ENCODE peak calls at places on chromosomes 2 and 18, in six cellular contexts. E is GM23248, T is trophoblast cell, Q is DND-41, C is fibroblast of lung, J is neuronal stem cell. W is an unnamed sample.

GRCh38 chr2:105438104-105438929 is 39.5 kb upstream of the FHL2 start:
- DNase-seq in E (no peak), T (no peak), Q (no peak), C (peak), J (no peak), W (no peak)

GRCh38 chr2:49360051-49360767 is 205.9 kb upstream of the FSHR start:
- DNase-seq in E (no peak), T (no peak), Q (no peak), C (no peak), J (no peak), W (no peak)

GRCh38 chr2:128202791-128203190 is 111.8 kb downstream of the UGGT1 start:
- DNase-seq in E (no peak), T (no peak), Q (no peak), C (no peak), J (no peak), W (no peak)

GRCh38 chr2:120842456-120843439 is 107.1 kb downstream of the GLI2 start:
- DNase-seq in E (peak), T (no peak), Q (no peak), C (peak), J (no peak), W (no peak)

GRCh38 chr2:237591021-237591370 is 462 bp upstream of the RAB17 start:
- DNase-seq in E (no peak), T (peak), Q (no peak), C (no peak), J (no peak), W (no peak)

GRCh38 chr2:214896287-214896686 is 86.8 kb upstream of the BARD1 start:
- DNase-seq in E (no peak), T (no peak), Q (no peak), C (no peak), J (no peak), W (no peak)

GRCh38 chr2:43324589-43325447 is 98.4 kb upstream of the ZFP36L2 start:
- DNase-seq in E (no peak), T (no peak), Q (no peak), C (no peak), J (no peak), W (no peak)

GRCh38 chr2:173355132-173355865 is 627 bp downstream of the CDCA7 start:
- DNase-seq in E (peak), T (peak), Q (peak), C (peak), J (peak), W (peak)

GRCh38 chr18:59918320-59918755 is 18.5 kb downstream of the PMAIP1 start:
- DNase-seq in E (peak), T (peak), Q (peak), C (peak), J (no peak), W (no peak)

GRCh38 chr2:58731488-58731869 is 490.4 kb upstream of the FANCL start:
- DNase-seq in E (no peak), T (no peak), Q (no peak), C (no peak), J (no peak), W (no peak)

GRCh38 chr2:58732999-58733398 is 491.9 kb upstream of the FANCL start:
- DNase-seq in E (no peak), T (no peak), Q (no peak), C (no peak), J (no peak), W (no peak)

GRCh38 chr2:58730764-58731487 is 489.8 kb upstream of the FANCL start:
- DNase-seq in E (no peak), T (no peak), Q (no peak), C (no peak), J (no peak), W (no peak)

GRCh38 chr2:58727977-58728656 is 487.0 kb upstream of the FANCL start:
- DNase-seq in E (no peak), T (no peak), Q (no peak), C (no peak), J (no peak), W (no peak)
- H3K9ac ChIP-seq in E (no peak), T (no peak), Q (no peak), C (no peak), J (no peak), W (no peak)

GRCh38 chr2:107412981-107413380 is 413.7 kb upstream of the RGPD4 start:
- DNase-seq in E (peak), T (no peak), Q (no peak), C (peak), J (no peak), W (no peak)
- H2AFZ ChIP-seq in E (peak), T (no peak), Q (no peak), C (no peak), J (no peak), W (no peak)

DNA sequence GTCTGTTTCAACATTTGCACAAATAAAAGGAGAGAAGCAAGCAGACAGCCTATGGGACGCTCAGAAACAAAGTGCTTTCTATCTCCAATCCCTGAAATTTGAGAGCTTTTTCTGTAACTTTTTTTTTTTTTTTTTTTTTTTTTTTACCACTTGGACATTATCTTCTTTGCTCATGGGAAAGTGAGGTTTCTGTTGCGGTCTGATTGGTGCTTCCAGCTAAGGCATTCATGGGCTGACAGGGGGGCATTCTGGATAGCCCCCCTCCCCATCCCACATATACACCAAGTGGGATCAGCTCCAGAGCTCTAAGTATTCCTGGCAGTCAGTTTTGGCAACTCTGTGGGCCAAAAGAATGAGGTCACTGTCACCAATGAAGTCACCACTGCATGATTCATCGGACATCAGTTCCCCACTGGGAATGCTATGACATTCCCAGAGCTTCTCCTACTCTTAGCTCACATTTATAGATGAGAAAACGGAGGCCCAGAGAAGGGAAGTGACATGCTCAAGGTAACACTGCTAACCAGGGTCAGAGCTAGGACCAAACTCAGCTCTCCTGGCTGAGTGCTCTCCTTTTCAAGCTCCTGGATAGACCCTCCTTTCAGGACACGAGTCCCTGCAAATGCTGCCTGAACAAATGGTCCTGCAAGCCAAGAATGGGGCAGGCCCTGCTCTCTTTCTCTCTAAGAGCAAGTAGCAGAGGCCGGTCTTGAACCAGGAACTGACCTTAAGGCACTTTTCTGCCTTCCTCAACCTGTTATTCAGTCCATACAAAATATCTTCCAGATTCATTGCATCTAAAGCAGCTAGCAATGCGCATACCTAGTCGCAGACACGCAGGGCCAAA is 61.4 kb downstream of the TMEM247 start:
- DNase-seq in E (peak), T (no peak), Q (no peak), C (peak), J (no peak), W (no peak)
- H3K9ac ChIP-seq in E (peak), T (no peak), Q (peak), C (no peak), J (no peak), W (no peak)

GRCh38 chr2:113176696-113177355 is 3.1 kb downstream of the PSD4 start:
- DNase-seq in E (no peak), T (peak), Q (no peak), C (no peak), J (no peak), W (no peak)

GRCh38 chr2:113173563-113174368 is at the start of gene PSD4:
- DNase-seq in E (no peak), T (no peak), Q (peak), C (no peak), J (no peak), W (peak)

GRCh38 chr2:113174369-113174735 is 581 bp downstream of the PSD4 start:
- DNase-seq in E (no peak), T (no peak), Q (peak), C (no peak), J (no peak), W (no peak)

GRCh38 chr2:113175736-113176695 is 2.2 kb downstream of the PSD4 start:
- DNase-seq in E (no peak), T (no peak), Q (peak), C (no peak), J (no peak), W (peak)

GRCh38 chr2:113175101-113175628 is 1.4 kb downstream of the PSD4 start:
- DNase-seq in E (no peak), T (no peak), Q (peak), C (no peak), J (no peak), W (peak)
- H2AFZ ChIP-seq in E (no peak), T (peak), Q (peak), C (no peak), J (peak), W (no peak)